ENCODE peak calls at places on chromosomes 4 and X, in six cellular contexts. K is left lung, E is esophagus squamous epithelium, Y is dorsolateral prefrontal cortex, N is transverse colon, H is lung. A is an unnamed sample. For H3K27me3, the result is how much of the 10 kb centered on the place peaks cover.

GRCh38 chrX:2401590-2402360 is 99.0 kb downstream of the DHRSX start:
- DNase-seq in H (no peak), N (no peak), K (no peak), E (no peak), Y (no peak), A (no peak)

GRCh38 chr4:55912249-55912648 is 36.5 kb upstream of the CEP135 start:
- DNase-seq in Y (no peak), K (no peak), N (no peak), H (no peak), E (no peak), A (no peak)

GRCh38 chrX:44580466-44580865 is 37.8 kb upstream of the FUNDC1 start:
- DNase-seq in N (no peak), K (no peak), H (no peak), Y (no peak), E (no peak), A (peak)

GRCh38 chr4:127641524-127641923 is 8.8 kb downstream of the INTU start:
- DNase-seq in H (no peak), N (no peak), E (no peak), Y (no peak), K (no peak), A (no peak)

GRCh38 chr4:37244583-37245390 is at the start of gene NWD2:
- DNase-seq in E (no peak), H (no peak), K (peak), N (peak), Y (no peak), A (no peak)

GRCh38 chr4:33425916-33426315 is 2705.7 kb downstream of the PCDH7 start:
- DNase-seq in K (no peak), N (no peak), H (no peak), Y (no peak), E (no peak), A (no peak)

GRCh38 chrX:154730271-154730883 is 20.5 kb downstream of the GAB3 start:
- DNase-seq in Y (no peak), H (peak), E (no peak), K (no peak), N (no peak), A (peak)

GRCh38 chrX:113892401-113892800 is 691.5 kb upstream of the HTR2C start:
- DNase-seq in H (no peak), Y (no peak), E (no peak), K (no peak), N (no peak), A (no peak)

GRCh38 chr4:156892695-156893211 is 78.8 kb downstream of the PDGFC start:
- DNase-seq in Y (no peak), K (no peak), E (no peak), H (no peak), N (no peak), A (no peak)

GRCh38 chr4:53706422-53707032 is 115.2 kb upstream of the LNX1 start:
- DNase-seq in Y (no peak), K (no peak), H (no peak), E (no peak), N (no peak), A (peak)

GRCh38 chrX:101362116-101362515 is 13.6 kb upstream of the TIMM8A start:
- DNase-seq in H (no peak), Y (no peak), K (no peak), E (no peak), N (no peak), A (no peak)

GRCh38 chr4:17138847-17139246 is 240.4 kb upstream of the LDB2 start:
- DNase-seq in K (no peak), E (no peak), Y (no peak), H (no peak), N (no peak), A (no peak)

DNA sequence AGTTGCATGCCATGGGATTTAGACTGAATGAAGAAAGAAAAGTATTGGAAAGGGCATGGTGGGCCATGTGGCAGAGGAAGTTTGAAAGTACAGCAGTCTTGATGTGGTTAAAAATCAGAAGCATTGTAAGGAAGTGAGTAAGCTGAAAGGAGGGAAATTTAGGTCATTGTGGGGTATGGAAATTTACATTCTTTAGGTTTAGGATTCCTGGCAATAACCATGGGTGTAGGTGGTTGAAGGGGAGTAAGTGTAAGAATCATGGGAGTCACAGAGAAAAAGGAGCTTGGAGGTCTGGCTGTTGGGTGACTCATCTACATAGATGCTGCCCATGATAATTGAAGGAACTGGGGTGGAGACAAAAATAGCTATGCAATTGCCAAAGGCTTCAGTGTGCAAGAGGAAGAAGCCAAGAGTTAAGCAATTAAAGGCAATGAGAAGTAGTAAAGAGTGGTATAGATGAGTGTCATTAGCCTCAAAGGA is 243.8 kb upstream of the LDB2 start:
- DNase-seq in Y (no peak), H (no peak), E (no peak), K (no peak), N (no peak), A (peak)
- H3K27ac ChIP-seq in Y (peak), H (no peak), E (no peak), K (no peak), N (no peak), A (peak)

GRCh38 chr4:141999446-142000143 is 363.2 kb downstream of the IL15 start:
- DNase-seq in Y (no peak), K (no peak), N (no peak), E (no peak), H (no peak), A (no peak)

GRCh38 chr4:141995051-141995450 is 358.7 kb downstream of the IL15 start:
- DNase-seq in N (no peak), K (no peak), Y (no peak), E (no peak), H (no peak), A (no peak)
- TF ChIP-seq CTCF in N (no peak), K (no peak), Y (no peak), E (no peak), H (no peak), A (no peak)

DNA sequence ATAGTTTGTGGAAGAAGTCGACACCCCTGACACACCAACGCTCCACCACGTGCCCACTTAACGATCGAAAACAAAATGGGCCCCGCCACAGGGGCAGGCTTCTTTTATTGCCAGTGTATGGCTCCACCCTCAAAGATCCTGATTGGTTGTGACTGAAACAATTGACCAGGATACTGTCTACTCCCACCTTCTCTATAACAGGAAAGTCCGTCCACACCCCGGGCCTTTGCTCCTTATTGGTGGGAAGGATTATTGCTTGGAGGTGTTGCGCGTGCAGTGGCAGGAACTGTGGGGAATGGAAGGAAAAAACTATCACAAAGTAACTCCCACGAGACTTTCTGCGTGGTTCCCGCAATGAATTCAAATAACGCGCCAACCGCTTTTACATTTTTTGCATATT is at the start of gene USP26:
- DNase-seq in H (no peak), N (no peak), E (no peak), K (no peak), Y (no peak), A (no peak)
- H3K27me3 ChIP-seq in H (under half), N (under half), E (under half), K (under half), Y (under half), A (under half)

GRCh38 chr4:159227378-159227777 is 124.5 kb downstream of the RAPGEF2 start:
- DNase-seq in H (no peak), E (no peak), N (no peak), K (no peak), Y (no peak), A (peak)
- H3K27ac ChIP-seq in H (peak), E (peak), N (peak), K (peak), Y (peak), A (peak)

GRCh38 chr4:126582737-126583136 is 1050.0 kb upstream of the INTU start:
- DNase-seq in K (peak), E (no peak), Y (no peak), H (no peak), N (no peak), A (no peak)

GRCh38 chr4:126583509-126583908 is 1049.2 kb upstream of the INTU start:
- DNase-seq in Y (no peak), N (no peak), K (no peak), E (no peak), H (no peak), A (no peak)
- TF ChIP-seq CTCF in Y (no peak), N (no peak), K (no peak), E (no peak), H (no peak), A (peak)

DNA sequence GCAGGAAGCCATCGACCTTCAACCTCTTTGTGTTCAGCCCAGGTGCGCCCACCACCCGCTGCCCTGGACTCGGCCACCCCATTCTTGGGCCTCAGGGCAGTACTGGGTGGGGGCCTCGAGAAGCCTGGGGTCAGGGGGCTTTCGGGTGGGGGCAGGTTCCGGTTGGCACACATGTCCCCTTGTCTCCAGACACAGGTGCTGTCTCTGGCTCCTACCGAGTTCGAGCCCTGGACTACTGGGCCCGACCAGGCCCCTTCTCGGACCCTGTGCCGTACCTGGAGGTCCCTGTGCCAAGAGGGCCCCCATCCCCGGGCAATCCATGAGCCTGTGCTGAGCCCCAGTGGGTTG is 7.4 kb upstream of the FGFRL1 start:
- DNase-seq in H (no peak), E (no peak), Y (no peak), N (no peak), K (no peak), A (no peak)
- H3K27me3 ChIP-seq in H (under half), E (under half), Y (under half), N (half or more), K (half or more), A (half or more)

GRCh38 chr4:98506462-98507132 is 151.8 kb downstream of the TSPAN5 start:
- DNase-seq in K (no peak), Y (no peak), N (no peak), E (no peak), H (no peak), A (no peak)
- H3K27ac ChIP-seq in K (no peak), Y (no peak), N (no peak), E (no peak), H (no peak), A (no peak)

DNA sequence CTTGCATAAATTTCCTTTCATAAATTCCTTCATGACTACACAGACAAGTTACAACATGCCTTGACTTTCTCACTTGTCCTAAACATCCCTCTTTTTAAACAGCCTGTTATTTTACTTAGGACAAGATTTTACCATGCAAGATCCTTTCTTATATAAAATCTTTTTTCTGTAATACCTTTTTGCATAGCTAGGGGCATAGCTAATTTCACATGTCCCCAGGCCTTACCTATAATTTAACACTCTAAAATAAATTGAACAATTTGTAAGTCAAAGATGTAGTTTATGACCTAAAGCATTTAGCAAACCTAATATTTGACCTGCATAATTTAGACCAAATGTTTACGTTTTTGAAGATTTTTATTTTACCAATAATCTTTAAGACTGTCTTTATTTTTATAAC is 396.3 kb upstream of the FSTL5 start:
- DNase-seq in H (no peak), N (no peak), E (no peak), Y (no peak), K (no peak), A (no peak)
- TF ChIP-seq CTCF in H (no peak), N (no peak), E (no peak), Y (no peak), K (no peak), A (no peak)

GRCh38 chr4:8590546-8590880 is 2.1 kb upstream of the CPZ start:
- DNase-seq in E (no peak), H (no peak), K (peak), Y (no peak), N (no peak), A (no peak)
- H3K27me3 ChIP-seq in E (under half), H (under half), K (under half), Y (under half), N (under half), A (under half)

GRCh38 chr4:94491322-94491721 is 39.6 kb downstream of the PDLIM5 start:
- DNase-seq in H (no peak), E (no peak), K (no peak), Y (no peak), N (no peak), A (no peak)
- H3K27ac ChIP-seq in H (no peak), E (no peak), K (no peak), Y (no peak), N (no peak), A (peak)